ENCODE peak calls at places on chromosome 21, in six cellular contexts. U is lower lobe of right lung, J is tibial artery, O is prostate gland, V is psoas muscle, B is A673. E is an unnamed sample.

GRCh38 chr21:15282666-15283065 is 217.9 kb upstream of the NRIP1 start:
- DNase-seq in U (no peak), J (no peak), O (no peak), V (no peak), B (no peak), E (no peak)

GRCh38 chr21:35840197-35840799 is 220.0 kb downstream of the SETD4 start:
- DNase-seq in U (peak; percentile 50), J (no peak), O (peak; percentile 73), V (peak; percentile 27), B (peak; percentile 72), E (peak; percentile 52)

GRCh38 chr21:41369915-41370839 is 8.3 kb downstream of the MX2 start:
- DNase-seq in U (no peak), J (peak; percentile 64), O (no peak), V (no peak), B (no peak), E (no peak)

GRCh38 chr21:23524685-23525084 is 2082.6 kb downstream of the MRPL39 start:
- DNase-seq in U (no peak), J (no peak), O (no peak), V (no peak), B (no peak), E (no peak)

GRCh38 chr21:35476616-35477395 is 427.7 kb upstream of the RUNX1 start:
- DNase-seq in U (no peak), J (no peak), O (no peak), V (no peak), B (no peak), E (no peak)

GRCh38 chr21:39461419-39461818 is 9.6 kb downstream of the SH3BGR start:
- DNase-seq in U (no peak), J (no peak), O (no peak), V (no peak), B (no peak), E (peak; percentile 41)

GRCh38 chr21:31108969-31109368 is 70.7 kb upstream of the KRTAP19-8 start:
- DNase-seq in U (no peak), J (no peak), O (no peak), V (no peak), B (peak; percentile 37), E (no peak)

GRCh38 chr21:39951183-39952101 is 84.2 kb downstream of the PCP4 start:
- DNase-seq in U (no peak), J (no peak), O (no peak), V (no peak), B (no peak), E (no peak)

GRCh38 chr21:35208810-35209517 is 159.9 kb upstream of the RUNX1 start:
- DNase-seq in U (no peak), J (no peak), O (no peak), V (no peak), B (no peak), E (no peak)

GRCh38 chr21:42835211-42835610 is 44.1 kb downstream of the WDR4 start:
- DNase-seq in U (no peak), J (no peak), O (no peak), V (no peak), B (no peak), E (no peak)

GRCh38 chr21:45252448-45252925 is 35.2 kb downstream of the POFUT2 start:
- DNase-seq in U (no peak), J (no peak), O (no peak), V (no peak), B (no peak), E (no peak)

GRCh38 chr21:42107177-42107880 is 36.2 kb downstream of the UMODL1 start:
- DNase-seq in U (peak; percentile 37), J (no peak), O (no peak), V (no peak), B (no peak), E (no peak)

GRCh38 chr21:41589620-41590175 is 81.7 kb upstream of the TMPRSS2 start:
- DNase-seq in U (no peak), J (no peak), O (no peak), V (no peak), B (no peak), E (no peak)

GRCh38 chr21:41752231-41752681 is 14.6 kb downstream of the RIPK4 start:
- DNase-seq in U (no peak), J (no peak), O (no peak), V (no peak), B (peak; percentile 95), E (no peak)

GRCh38 chr21:32534113-32534512 is 51.2 kb downstream of the TCP10L start:
- DNase-seq in U (no peak), J (no peak), O (no peak), V (no peak), B (no peak), E (no peak)

GRCh38 chr21:45413922-45414321 is 9.0 kb downstream of the COL18A1 start:
- DNase-seq in U (peak; percentile 27), J (peak; percentile 73), O (no peak), V (peak; percentile 5), B (no peak), E (no peak)

GRCh38 chr21:14690886-14691285 is 144.8 kb upstream of the SAMSN1 start:
- DNase-seq in U (no peak), J (no peak), O (no peak), V (no peak), B (no peak), E (no peak)

GRCh38 chr21:42061866-42062542 is 9.1 kb upstream of the UMODL1 start:
- DNase-seq in U (no peak), J (no peak), O (no peak), V (no peak), B (no peak), E (no peak)

GRCh38 chr21:45534591-45535331 is 7.5 kb downstream of the SLC19A1 start:
- DNase-seq in U (peak; percentile 76), J (peak; percentile 66), O (no peak), V (peak; percentile 46), B (no peak), E (no peak)

GRCh38 chr21:36129219-36129618 is 5.7 kb upstream of the CBR3 start:
- DNase-seq in U (no peak), J (no peak), O (no peak), V (no peak), B (no peak), E (no peak)

GRCh38 chr21:33028759-33029511 is 3.2 kb downstream of the OLIG2 start:
- DNase-seq in U (no peak), J (no peak), O (no peak), V (no peak), B (peak; percentile 33), E (no peak)

GRCh38 chr21:45292399-45293213 is 4.9 kb upstream of the POFUT2 start:
- DNase-seq in U (peak; percentile 87), J (peak; percentile 94), O (peak; percentile 72), V (peak; percentile 87), B (peak; percentile 89), E (no peak)

GRCh38 chr21:31665397-31665796 is 5.9 kb downstream of the SOD1 start:
- DNase-seq in U (no peak), J (no peak), O (no peak), V (peak; percentile 29), B (peak; percentile 21), E (no peak)

DNA sequence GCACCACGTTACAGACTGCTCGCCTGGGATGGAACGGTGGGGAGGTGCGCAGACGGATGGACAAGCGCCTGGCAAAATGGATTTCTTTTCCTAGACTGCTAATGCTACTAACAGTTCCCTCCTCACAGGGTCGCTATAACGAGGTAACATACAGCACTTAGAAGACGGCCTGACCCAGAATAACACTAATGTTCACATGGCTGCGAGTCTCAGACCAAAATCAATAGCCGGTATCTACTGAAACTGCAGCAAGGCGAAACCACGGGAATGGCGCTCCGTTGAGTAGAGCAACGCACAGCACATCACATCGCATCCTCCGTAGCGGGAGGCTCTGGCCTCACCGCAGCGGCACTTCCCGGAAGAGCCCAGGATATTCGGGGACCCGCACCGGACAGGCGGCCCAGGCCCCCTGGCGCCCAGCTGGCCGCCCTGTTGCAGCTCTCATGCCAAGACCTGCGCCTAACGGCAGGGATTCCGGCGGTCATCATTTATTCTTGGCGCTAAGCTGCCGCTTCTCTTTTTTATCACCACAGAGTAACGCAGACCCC is 46.6 kb downstream of the VPS26C start:
- DNase-seq in U (no peak), J (no peak), O (no peak), V (no peak), B (peak; percentile 44), E (no peak)
- TF ChIP-seq CTCF in U (peak; percentile 9), J (no peak), O (no peak), V (no peak), B (no peak), E (peak; percentile 29)

GRCh38 chr21:25983745-25984144 is 186.8 kb downstream of the APP start:
- DNase-seq in U (no peak), J (no peak), O (no peak), V (no peak), B (peak; percentile 94), E (no peak)

GRCh38 chr21:25985990-25986389 is 184.6 kb downstream of the APP start:
- DNase-seq in U (no peak), J (no peak), O (no peak), V (no peak), B (no peak), E (no peak)

GRCh38 chr21:25986928-25987327 is 183.6 kb downstream of the APP start:
- DNase-seq in U (no peak), J (no peak), O (no peak), V (no peak), B (no peak), E (no peak)

GRCh38 chr21:25980710-25981109 is 189.9 kb downstream of the APP start:
- DNase-seq in U (no peak), J (no peak), O (no peak), V (no peak), B (no peak), E (no peak)

GRCh38 chr21:25984538-25984937 is 186.0 kb downstream of the APP start:
- DNase-seq in U (no peak), J (no peak), O (no peak), V (no peak), B (no peak), E (no peak)
- H3K4me3 ChIP-seq in U (no peak overlapping the region), J (no peak overlapping the region), O (no peak overlapping the region), V (no peak overlapping the region), B (no peak overlapping the region), E (no peak overlapping the region)

GRCh38 chr21:34129039-34129891 is 55.9 kb downstream of the MRPS6 start:
- DNase-seq in U (no peak), J (peak; percentile 87), O (peak; percentile 69), V (peak; percentile 55), B (peak; percentile 94), E (no peak)
- TF ChIP-seq CTCF in U (peak; percentile 18), J (peak; percentile 41), O (peak; percentile 28), V (peak; percentile 39), B (peak; percentile 70), E (no peak)

GRCh38 chr21:29938968-29939858 is 583 bp downstream of the GRIK1 start:
- DNase-seq in U (no peak), J (no peak), O (no peak), V (no peak), B (peak; percentile 43), E (no peak)
- H3K4me3 ChIP-seq in U (no peak overlapping the region), J (peak overlapping the region; percentile 46), O (peak overlapping the region; percentile 20), V (no peak overlapping the region), B (peak overlapping the region; percentile 48), E (no peak overlapping the region)